ENCODE peak calls at places on chromosomes 13 and 19, in eight cellular contexts. One of them, this sample, is unnamed.

GRCh38 chr13:113915012-113915763 is 51.3 kb upstream of the GAS6 start:
- DNase-seq in thoracic aorta: no peak
- DNase-seq in dorsolateral prefrontal cortex: no peak
- DNase-seq in IMR-90: no peak
- DNase-seq in heart left ventricle: no peak
- DNase-seq in tibial artery: no peak
- DNase-seq in cardiac muscle cell: no peak
- DNase-seq in testis: no peak
- DNase-seq in this sample: no peak

GRCh38 chr13:83223546-83223945 is 658.7 kb downstream of the SLITRK1 start:
- DNase-seq in thoracic aorta: no peak
- DNase-seq in dorsolateral prefrontal cortex: no peak
- DNase-seq in heart left ventricle: no peak
- DNase-seq in testis: no peak
- DNase-seq in cardiac muscle cell: no peak
- DNase-seq in tibial artery: no peak
- DNase-seq in IMR-90: no peak
- DNase-seq in this sample: no peak

GRCh38 chr19:45781282-45782161 is 768 bp downstream of the DMPK start:
- DNase-seq in dorsolateral prefrontal cortex: no peak
- DNase-seq in tibial artery: no peak
- DNase-seq in cardiac muscle cell: no peak
- DNase-seq in testis: no peak
- DNase-seq in heart left ventricle: no peak
- DNase-seq in IMR-90: no peak
- DNase-seq in thoracic aorta: no peak
- DNase-seq in this sample: no peak

GRCh38 chr19:14475251-14476073 is at the start of gene PTGER1:
- DNase-seq in IMR-90: peak; percentile 35
- DNase-seq in tibial artery: no peak
- DNase-seq in thoracic aorta: no peak
- DNase-seq in dorsolateral prefrontal cortex: no peak
- DNase-seq in testis: no peak
- DNase-seq in heart left ventricle: no peak
- DNase-seq in cardiac muscle cell: peak; percentile 34
- DNase-seq in this sample: no peak

GRCh38 chr13:29110003-29110402 is 289.9 kb downstream of the MTUS2 start:
- DNase-seq in heart left ventricle: no peak
- DNase-seq in thoracic aorta: no peak
- DNase-seq in testis: no peak
- DNase-seq in cardiac muscle cell: no peak
- DNase-seq in tibial artery: no peak
- DNase-seq in dorsolateral prefrontal cortex: no peak
- DNase-seq in IMR-90: no peak
- DNase-seq in this sample: no peak

GRCh38 chr13:71290963-71291937 is 575.8 kb downstream of the DACH1 start:
- DNase-seq in heart left ventricle: peak; percentile 52
- DNase-seq in dorsolateral prefrontal cortex: no peak
- DNase-seq in thoracic aorta: no peak
- DNase-seq in IMR-90: peak; percentile 1
- DNase-seq in testis: peak; percentile 20
- DNase-seq in cardiac muscle cell: no peak
- DNase-seq in tibial artery: no peak
- DNase-seq in this sample: no peak

GRCh38 chr19:46474211-46474610 is 2.8 kb upstream of the PNMA8A start:
- DNase-seq in thoracic aorta: no peak
- DNase-seq in tibial artery: no peak
- DNase-seq in heart left ventricle: no peak
- DNase-seq in dorsolateral prefrontal cortex: peak; percentile 7
- DNase-seq in cardiac muscle cell: no peak
- DNase-seq in testis: no peak
- DNase-seq in IMR-90: no peak
- DNase-seq in this sample: no peak

GRCh38 chr13:50594276-50594970 is 249.1 kb downstream of the DLEU7 start:
- DNase-seq in tibial artery: no peak
- DNase-seq in cardiac muscle cell: no peak
- DNase-seq in IMR-90: no peak
- DNase-seq in thoracic aorta: no peak
- DNase-seq in dorsolateral prefrontal cortex: no peak
- DNase-seq in testis: no peak
- DNase-seq in heart left ventricle: no peak
- DNase-seq in this sample: no peak

GRCh38 chr13:26540319-26540718 is 17.2 kb upstream of the WASF3 start:
- DNase-seq in dorsolateral prefrontal cortex: no peak
- DNase-seq in tibial artery: no peak
- DNase-seq in thoracic aorta: no peak
- DNase-seq in IMR-90: no peak
- DNase-seq in heart left ventricle: no peak
- DNase-seq in testis: no peak
- DNase-seq in cardiac muscle cell: no peak
- DNase-seq in this sample: no peak

GRCh38 chr19:10402441-10403038 is 802 bp downstream of the CDC37 start:
- DNase-seq in testis: no peak
- DNase-seq in tibial artery: no peak
- DNase-seq in IMR-90: no peak
- DNase-seq in cardiac muscle cell: no peak
- DNase-seq in dorsolateral prefrontal cortex: no peak
- DNase-seq in heart left ventricle: peak; percentile 69
- DNase-seq in thoracic aorta: no peak
- DNase-seq in this sample: no peak

GRCh38 chr13:29484236-29484635 is 111.3 kb downstream of the SLC7A1 start:
- DNase-seq in cardiac muscle cell: peak; percentile 90
- DNase-seq in heart left ventricle: no peak
- DNase-seq in thoracic aorta: no peak
- DNase-seq in dorsolateral prefrontal cortex: no peak
- DNase-seq in IMR-90: no peak
- DNase-seq in testis: no peak
- DNase-seq in tibial artery: no peak
- DNase-seq in this sample: no peak

GRCh38 chr19:4705413-4706131 is 18.1 kb downstream of the DPP9 start:
- DNase-seq in tibial artery: no peak
- DNase-seq in dorsolateral prefrontal cortex: no peak
- DNase-seq in heart left ventricle: no peak
- DNase-seq in cardiac muscle cell: no peak
- DNase-seq in thoracic aorta: no peak
- DNase-seq in IMR-90: no peak
- DNase-seq in testis: no peak
- DNase-seq in this sample: no peak

GRCh38 chr13:74883834-74884233 is 598.1 kb downstream of the TBC1D4 start:
- DNase-seq in testis: no peak
- DNase-seq in tibial artery: no peak
- DNase-seq in dorsolateral prefrontal cortex: no peak
- DNase-seq in heart left ventricle: no peak
- DNase-seq in thoracic aorta: no peak
- DNase-seq in cardiac muscle cell: no peak
- DNase-seq in IMR-90: peak; percentile 16
- DNase-seq in this sample: no peak

GRCh38 chr19:33401683-33402420 is 28.3 kb downstream of the CEBPG start:
- DNase-seq in cardiac muscle cell: no peak
- DNase-seq in IMR-90: no peak
- DNase-seq in dorsolateral prefrontal cortex: peak; percentile 24
- DNase-seq in heart left ventricle: no peak
- DNase-seq in testis: no peak
- DNase-seq in tibial artery: peak; percentile 19
- DNase-seq in thoracic aorta: no peak
- DNase-seq in this sample: no peak

GRCh38 chr13:54636231-54636630 is 1607.6 kb downstream of the OLFM4 start:
- DNase-seq in thoracic aorta: no peak
- DNase-seq in testis: no peak
- DNase-seq in tibial artery: no peak
- DNase-seq in cardiac muscle cell: no peak
- DNase-seq in dorsolateral prefrontal cortex: no peak
- DNase-seq in IMR-90: no peak
- DNase-seq in heart left ventricle: no peak
- DNase-seq in this sample: no peak

GRCh38 chr13:28719656-28720055 is 886 bp upstream of the SLC46A3 start:
- DNase-seq in heart left ventricle: no peak
- DNase-seq in IMR-90: peak; percentile 54
- DNase-seq in testis: no peak
- DNase-seq in thoracic aorta: no peak
- DNase-seq in dorsolateral prefrontal cortex: no peak
- DNase-seq in tibial artery: no peak
- DNase-seq in cardiac muscle cell: no peak
- DNase-seq in this sample: no peak

GRCh38 chr13:102825921-102826706 is 19.7 kb upstream of the ERCC5 start:
- DNase-seq in IMR-90: peak; percentile 93
- DNase-seq in tibial artery: no peak
- DNase-seq in thoracic aorta: no peak
- DNase-seq in dorsolateral prefrontal cortex: no peak
- DNase-seq in cardiac muscle cell: no peak
- DNase-seq in heart left ventricle: no peak
- DNase-seq in testis: no peak
- DNase-seq in this sample: no peak

GRCh38 chr19:35157431-35157830 is 2.9 kb downstream of the FXYD5 start:
- DNase-seq in heart left ventricle: no peak
- DNase-seq in dorsolateral prefrontal cortex: no peak
- DNase-seq in IMR-90: no peak
- DNase-seq in cardiac muscle cell: no peak
- DNase-seq in testis: no peak
- DNase-seq in tibial artery: no peak
- DNase-seq in thoracic aorta: no peak
- DNase-seq in this sample: no peak

GRCh38 chr13:65892859-65893258 is 1337.3 kb downstream of the PCDH9 start:
- DNase-seq in tibial artery: no peak
- DNase-seq in dorsolateral prefrontal cortex: no peak
- DNase-seq in thoracic aorta: no peak
- DNase-seq in cardiac muscle cell: no peak
- DNase-seq in heart left ventricle: no peak
- DNase-seq in IMR-90: peak; percentile 7
- DNase-seq in testis: no peak
- DNase-seq in this sample: no peak

GRCh38 chr13:65894049-65894448 is 1336.1 kb downstream of the PCDH9 start:
- DNase-seq in dorsolateral prefrontal cortex: no peak
- DNase-seq in cardiac muscle cell: no peak
- DNase-seq in heart left ventricle: no peak
- DNase-seq in testis: no peak
- DNase-seq in IMR-90: no peak
- DNase-seq in tibial artery: no peak
- DNase-seq in thoracic aorta: no peak
- DNase-seq in this sample: no peak

GRCh38 chr13:65889368-65889767 is 1340.8 kb downstream of the PCDH9 start:
- DNase-seq in thoracic aorta: no peak
- DNase-seq in cardiac muscle cell: no peak
- DNase-seq in testis: no peak
- DNase-seq in IMR-90: peak; percentile 47
- DNase-seq in dorsolateral prefrontal cortex: no peak
- DNase-seq in heart left ventricle: no peak
- DNase-seq in tibial artery: no peak
- DNase-seq in this sample: no peak
- H3K27ac ChIP-seq in thoracic aorta: no peak overlapping the region
- H3K27ac ChIP-seq in cardiac muscle cell: no peak overlapping the region
- H3K27ac ChIP-seq in testis: no peak overlapping the region
- H3K27ac ChIP-seq in IMR-90: no peak overlapping the region
- H3K27ac ChIP-seq in dorsolateral prefrontal cortex: no peak overlapping the region
- H3K27ac ChIP-seq in heart left ventricle: no peak overlapping the region
- H3K27ac ChIP-seq in tibial artery: no peak overlapping the region
- H3K27ac ChIP-seq in this sample: no peak overlapping the region

GRCh38 chr19:6253886-6254285 is 25.9 kb downstream of the MLLT1 start:
- DNase-seq in tibial artery: no peak
- DNase-seq in thoracic aorta: no peak
- DNase-seq in cardiac muscle cell: no peak
- DNase-seq in heart left ventricle: no peak
- DNase-seq in testis: no peak
- DNase-seq in IMR-90: no peak
- DNase-seq in dorsolateral prefrontal cortex: no peak
- DNase-seq in this sample: no peak
- H3K27ac ChIP-seq in tibial artery: no peak overlapping the region
- H3K27ac ChIP-seq in thoracic aorta: no peak overlapping the region
- H3K27ac ChIP-seq in cardiac muscle cell: peak overlapping the region; percentile 66
- H3K27ac ChIP-seq in heart left ventricle: no peak overlapping the region
- H3K27ac ChIP-seq in testis: no peak overlapping the region
- H3K27ac ChIP-seq in IMR-90: no peak overlapping the region
- H3K27ac ChIP-seq in dorsolateral prefrontal cortex: no peak overlapping the region
- H3K27ac ChIP-seq in this sample: no peak overlapping the region

GRCh38 chr13:66879971-66880370 is 350.2 kb downstream of the PCDH9 start:
- DNase-seq in heart left ventricle: no peak
- DNase-seq in cardiac muscle cell: no peak
- DNase-seq in IMR-90: no peak
- DNase-seq in tibial artery: no peak
- DNase-seq in testis: no peak
- DNase-seq in dorsolateral prefrontal cortex: no peak
- DNase-seq in thoracic aorta: no peak
- DNase-seq in this sample: no peak

GRCh38 chr13:66875264-66875663 is 354.9 kb downstream of the PCDH9 start:
- DNase-seq in IMR-90: no peak
- DNase-seq in cardiac muscle cell: no peak
- DNase-seq in heart left ventricle: no peak
- DNase-seq in tibial artery: no peak
- DNase-seq in dorsolateral prefrontal cortex: no peak
- DNase-seq in thoracic aorta: no peak
- DNase-seq in testis: no peak
- DNase-seq in this sample: no peak
- H3K27ac ChIP-seq in IMR-90: no peak overlapping the region
- H3K27ac ChIP-seq in cardiac muscle cell: no peak overlapping the region
- H3K27ac ChIP-seq in heart left ventricle: no peak overlapping the region
- H3K27ac ChIP-seq in tibial artery: no peak overlapping the region
- H3K27ac ChIP-seq in dorsolateral prefrontal cortex: no peak overlapping the region
- H3K27ac ChIP-seq in thoracic aorta: no peak overlapping the region
- H3K27ac ChIP-seq in testis: no peak overlapping the region
- H3K27ac ChIP-seq in this sample: no peak overlapping the region

DNA sequence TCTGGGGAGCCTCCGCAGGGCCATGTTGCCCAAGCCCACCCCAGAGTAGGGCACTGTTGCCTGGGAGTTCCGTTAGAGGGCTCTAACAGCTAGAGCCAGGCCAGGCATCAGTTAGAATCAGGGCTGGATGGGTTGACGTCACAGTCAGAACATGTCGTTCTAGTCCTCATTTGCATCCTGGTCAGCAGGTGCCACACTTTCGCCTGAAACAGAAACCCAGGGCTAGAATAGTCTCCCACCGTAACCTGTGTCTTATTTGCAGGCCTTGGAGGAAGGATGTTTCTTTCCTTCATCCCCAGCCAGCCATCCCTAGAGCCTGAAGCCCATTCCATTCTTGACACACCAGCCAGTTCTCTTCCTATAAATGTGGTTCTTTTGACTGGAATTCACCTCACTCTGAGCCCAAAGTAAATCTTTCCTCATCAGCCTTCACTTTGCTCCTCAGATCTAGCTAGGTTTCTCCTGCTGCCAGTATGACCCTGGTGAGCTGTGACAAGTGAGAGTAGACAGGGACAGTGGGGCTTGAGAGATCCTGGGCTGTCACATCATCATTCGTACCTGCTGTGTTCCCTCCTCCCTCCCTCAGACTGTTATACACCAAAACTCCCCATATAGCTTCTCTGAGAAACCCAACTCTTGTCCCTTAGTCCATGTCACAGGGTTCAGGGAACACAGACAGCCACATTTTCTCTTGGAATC is 12.2 kb upstream of the CCDC97 start:
- DNase-seq in dorsolateral prefrontal cortex: no peak
- DNase-seq in testis: no peak
- DNase-seq in thoracic aorta: no peak
- DNase-seq in IMR-90: no peak
- DNase-seq in heart left ventricle: no peak
- DNase-seq in tibial artery: no peak
- DNase-seq in cardiac muscle cell: no peak
- DNase-seq in this sample: no peak
- H3K27ac ChIP-seq in dorsolateral prefrontal cortex: peak overlapping the region; percentile 79
- H3K27ac ChIP-seq in testis: peak overlapping the region; percentile 81
- H3K27ac ChIP-seq in thoracic aorta: peak overlapping the region; percentile 86
- H3K27ac ChIP-seq in IMR-90: no peak overlapping the region
- H3K27ac ChIP-seq in heart left ventricle: peak overlapping the region; percentile 96
- H3K27ac ChIP-seq in tibial artery: peak overlapping the region; percentile 82
- H3K27ac ChIP-seq in cardiac muscle cell: peak overlapping the region; percentile 93
- H3K27ac ChIP-seq in this sample: peak overlapping the region; percentile 58

This sample was measured in caudate nucleus.